ENCODE peak calls at places on chromosome 22, in seven cellular contexts. V is CD8-positive, alpha-beta T cell; I is fibroblast of pulmonary artery; B is activated CD8-positive, alpha-beta T cell treated with anti-CD3 and anti-CD28 coated beads for 36 hours; F is Caco-2; O is fibroblast of the aortic adventitia; L is GM13977. T is an unnamed sample.

GRCh38 chr22:35023692-35024363 is 42.1 kb upstream of the ISX start:
- DNase-seq in L (peak), F (peak), V (no peak), I (peak), O (peak), B (peak), T (peak)

GRCh38 chr22:35749808-35750207 is 32.1 kb downstream of the APOL5 start:
- DNase-seq in L (peak), I (no peak), B (no peak), O (no peak), F (no peak), V (no peak), T (no peak)

GRCh38 chr22:32803020-32803758 is 1.7 kb downstream of the TIMP3 start:
- DNase-seq in F (no peak), I (no peak), O (peak), V (no peak), B (peak), L (no peak), T (no peak)

GRCh38 chr22:48702573-48703264 is 1125.0 kb downstream of the BRD1 start:
- DNase-seq in V (no peak), O (no peak), I (no peak), B (no peak), F (no peak), L (no peak), T (no peak)

GRCh38 chr22:41180926-41181325 is 24.2 kb upstream of the L3MBTL2 start:
- DNase-seq in I (no peak), L (no peak), V (no peak), F (no peak), O (no peak), B (no peak), T (no peak)

GRCh38 chr22:32574957-32575893 is 100.6 kb downstream of the FBXO7 start:
- DNase-seq in F (no peak), I (no peak), L (no peak), V (no peak), B (peak), O (no peak), T (no peak)

GRCh38 chr22:43277987-43278601 is 65.1 kb downstream of the SCUBE1 start:
- DNase-seq in B (no peak), O (no peak), L (no peak), V (no peak), I (no peak), F (no peak), T (no peak)

GRCh38 chr22:23054531-23055257 is 15.6 kb upstream of the GNAZ start:
- DNase-seq in O (no peak), V (no peak), I (no peak), B (no peak), F (no peak), L (peak), T (no peak)

GRCh38 chr22:44023404-44024287 is 456 bp upstream of the PARVB start:
- DNase-seq in O (peak), F (peak), I (no peak), L (peak), V (peak), B (peak), T (peak)

GRCh38 chr22:26666035-26666338 is 8.6 kb downstream of the MIAT start:
- DNase-seq in F (no peak), B (no peak), O (peak), V (no peak), I (no peak), L (no peak), T (no peak)

GRCh38 chr22:21754523-21755128 is 19.0 kb upstream of the YPEL1 start:
- DNase-seq in O (peak), L (no peak), F (no peak), I (peak), B (no peak), V (no peak), T (peak)

GRCh38 chr22:35301370-35301874 is 1.7 kb downstream of the TOM1 start:
- DNase-seq in I (peak), L (no peak), O (peak), B (no peak), F (peak), V (no peak), T (no peak)

GRCh38 chr22:45304971-45305370 is 4.8 kb upstream of the FAM118A start:
- DNase-seq in F (no peak), V (no peak), O (no peak), I (no peak), B (no peak), L (no peak), T (no peak)

GRCh38 chr22:38230108-38230825 is 28.5 kb downstream of the MAFF start:
- DNase-seq in O (no peak), F (no peak), V (no peak), I (peak), L (peak), B (peak), T (no peak)

GRCh38 chr22:36220457-36220921 is 18.8 kb downstream of the APOL2 start:
- DNase-seq in L (no peak), B (no peak), F (no peak), O (peak), V (no peak), I (peak), T (no peak)

GRCh38 chr22:37222440-37222971 is 10.2 kb upstream of the SSTR3 start:
- DNase-seq in B (peak), F (no peak), L (no peak), V (peak), O (no peak), I (no peak), T (no peak)

GRCh38 chr22:39173787-39174497 is 21.5 kb upstream of the CBX7 start:
- DNase-seq in L (no peak), O (no peak), I (no peak), B (peak), V (peak), F (no peak), T (no peak)

GRCh38 chr22:35938226-35938625 is 90.4 kb downstream of the RBFOX2 start:
- DNase-seq in B (no peak), I (no peak), L (no peak), O (peak), V (no peak), F (no peak), T (no peak)

GRCh38 chr22:40210814-40211213 is 33.1 kb downstream of the TNRC6B start:
- DNase-seq in V (no peak), F (no peak), L (peak), B (peak), I (no peak), O (no peak), T (no peak)

GRCh38 chr22:43238526-43239006 is 51.6 kb upstream of the TTLL12 start:
- DNase-seq in V (no peak), O (peak), B (no peak), I (no peak), F (no peak), L (no peak), T (no peak)

GRCh38 chr22:43186272-43187170 is at the start of gene TTLL12:
- DNase-seq in F (no peak), V (peak), L (peak), I (peak), B (peak), O (peak), T (peak)

GRCh38 chr22:37309221-37310074 is 27.1 kb downstream of the CYTH4 start:
- DNase-seq in L (peak), F (no peak), O (no peak), I (no peak), B (peak), V (peak), T (no peak)

GRCh38 chr22:38213319-38214247 is 11.8 kb downstream of the MAFF start:
- DNase-seq in I (peak), B (no peak), V (no peak), O (no peak), L (peak), F (no peak), T (no peak)

GRCh38 chr22:44724416-44724815 is 22.4 kb downstream of the PRR5 start:
- DNase-seq in I (no peak), L (no peak), O (no peak), F (peak), V (no peak), B (no peak), T (no peak)

GRCh38 chr22:23169032-23169384 is 11.3 kb upstream of the BCR start:
- DNase-seq in B (no peak), L (no peak), O (no peak), F (no peak), V (no peak), I (no peak), T (no peak)

GRCh38 chr22:37290737-37291136 is 8.4 kb downstream of the CYTH4 start:
- DNase-seq in I (peak), L (no peak), O (peak), B (no peak), V (no peak), F (no peak), T (peak)

GRCh38 chr22:38868286-38868721 is 3.7 kb downstream of the CBX6 start:
- DNase-seq in L (no peak), O (no peak), B (no peak), F (no peak), V (no peak), I (no peak), T (no peak)

GRCh38 chr22:25368271-25368670 is 148.8 kb downstream of the CRYBB2 start:
- DNase-seq in F (no peak), V (no peak), O (peak), I (peak), L (no peak), B (no peak), T (no peak)

GRCh38 chr22:22682196-22682595 is 37.8 kb downstream of the GGTLC2 start:
- DNase-seq in O (no peak), B (no peak), F (no peak), V (no peak), L (no peak), I (no peak), T (no peak)

GRCh38 chr22:35782504-35782903 is 64.8 kb downstream of the APOL5 start:
- DNase-seq in L (no peak), F (no peak), V (no peak), I (no peak), B (no peak), O (no peak), T (no peak)

GRCh38 chr22:46366801-46367706 is 31.5 kb downstream of the TRMU start:
- DNase-seq in V (no peak), L (no peak), F (no peak), B (peak), O (no peak), I (no peak), T (no peak)
- TF ChIP-seq CTCF in V (no peak), L (no peak), F (no peak), B (no peak), O (no peak), I (no peak), T (no peak)

GRCh38 chr22:19494001-19494560 is 14.4 kb downstream of the CDC45 start:
- DNase-seq in B (no peak), L (no peak), V (no peak), I (no peak), O (no peak), F (no peak), T (no peak)

GRCh38 chr22:19497245-19497644 is 17.5 kb downstream of the CDC45 start:
- DNase-seq in F (no peak), V (no peak), L (no peak), I (peak), B (no peak), O (peak), T (no peak)

GRCh38 chr22:19494676-19495173 is 15.0 kb downstream of the CDC45 start:
- DNase-seq in L (no peak), V (no peak), F (no peak), B (no peak), I (no peak), O (no peak), T (no peak)

GRCh38 chr22:19496324-19496630 is 16.6 kb downstream of the CDC45 start:
- DNase-seq in V (no peak), O (no peak), I (no peak), B (no peak), L (no peak), F (no peak), T (no peak)

DNA sequence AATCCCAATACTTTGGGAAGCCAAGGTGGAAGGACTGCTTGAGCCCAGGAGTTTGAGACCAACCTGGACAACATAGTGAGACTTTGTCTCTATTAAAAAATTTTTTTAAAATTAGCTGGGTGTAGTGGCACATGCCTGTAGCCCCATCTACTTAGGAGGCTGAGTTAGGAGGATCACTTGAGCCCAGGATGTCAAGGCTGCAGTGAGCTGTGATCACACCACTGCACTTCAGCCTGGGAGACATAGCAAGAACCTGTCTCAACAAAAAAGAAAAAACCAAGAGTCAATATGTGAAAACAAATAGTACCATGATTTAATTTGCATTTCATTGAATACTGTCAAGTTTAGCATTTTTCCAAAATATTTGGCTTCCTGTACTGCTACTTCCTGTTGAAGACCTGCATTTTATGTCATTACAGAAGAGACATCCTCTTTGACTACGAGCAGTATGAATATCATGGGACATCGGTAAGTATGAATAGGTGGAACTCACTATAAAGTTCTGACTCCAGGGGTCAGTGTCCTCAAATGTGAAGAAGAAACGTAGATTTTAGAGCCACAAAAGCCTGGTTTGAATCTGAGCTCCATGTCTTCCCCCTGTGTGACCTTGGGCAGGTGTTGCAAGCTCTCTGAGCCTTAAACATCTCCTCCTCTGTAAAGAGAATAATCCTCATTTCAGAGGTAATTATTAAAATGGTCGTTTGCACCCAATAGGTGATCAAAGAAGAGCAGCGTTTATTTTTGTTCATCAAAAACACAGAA is 16.0 kb downstream of the CDC45 start:
- DNase-seq in O (peak), I (peak), F (no peak), B (no peak), V (no peak), L (no peak), T (no peak)
- TF ChIP-seq CTCF in O (no peak), I (peak), F (no peak), B (no peak), V (no peak), L (peak), T (no peak)

DNA sequence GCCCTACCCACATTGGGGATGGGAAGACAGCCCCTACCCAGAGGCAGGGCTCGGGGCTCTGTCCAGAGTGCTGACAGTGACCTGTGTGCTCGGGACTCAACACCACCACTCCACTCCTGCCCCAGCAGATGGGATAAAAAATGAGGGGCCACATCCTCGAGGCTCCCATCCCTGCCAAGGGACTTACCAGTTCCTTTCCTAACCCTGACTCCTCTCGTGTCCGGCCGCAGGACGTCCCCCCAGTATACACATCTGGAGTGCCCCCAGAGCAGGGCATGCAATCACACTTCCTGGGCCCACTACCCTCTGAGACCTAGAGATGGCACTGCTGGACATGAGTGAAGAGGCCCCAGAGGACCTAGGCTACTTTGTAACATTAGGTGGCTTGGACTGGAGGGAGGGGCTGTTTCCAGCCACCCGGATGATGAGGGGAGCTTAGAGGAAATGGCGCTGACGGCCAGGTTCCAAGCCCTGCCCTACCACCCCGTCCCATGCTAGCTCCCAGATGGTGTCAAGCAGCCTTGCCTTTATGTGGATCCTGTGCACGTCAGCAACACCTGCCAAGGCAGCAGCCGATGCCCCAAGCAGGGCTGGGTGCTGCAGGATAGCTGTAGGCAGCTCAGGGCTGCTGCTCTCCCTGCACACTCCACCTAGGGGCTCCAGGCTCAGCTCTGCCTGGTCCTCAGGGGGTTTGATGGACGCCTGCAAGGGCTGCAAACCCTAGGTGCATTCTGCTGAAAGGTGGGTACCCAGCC is 86.6 kb downstream of the DGCR2 start:
- DNase-seq in F (peak), V (no peak), O (no peak), B (no peak), I (no peak), L (no peak), T (no peak)
- TF ChIP-seq CTCF in F (no peak), V (no peak), O (no peak), B (no peak), I (no peak), L (peak), T (no peak)

GRCh38 chr22:49923445-49923844 is 5.0 kb downstream of the CRELD2 start:
- DNase-seq in I (no peak), V (no peak), L (peak), B (no peak), F (no peak), O (no peak), T (no peak)
- TF ChIP-seq CTCF in I (peak), V (no peak), L (peak), B (peak), F (no peak), O (no peak), T (no peak)